ENCODE peak calls at places on chromosomes 5 and 9, in six cellular contexts. J is WTC11, E is GM12865, O is fibroblast of the aortic adventitia, Q is heart left ventricle, T is epithelial cell of proximal tubule. Y is an unnamed sample.

GRCh38 chr5:63263409-63263808 is 684.8 kb downstream of the LRRC70 start:
- DNase-seq in J (no peak), E (no peak), O (peak; percentile 47), Q (no peak), T (no peak), Y (no peak)

GRCh38 chr9:115694014-115694413 is 459.6 kb upstream of the PAPPA start:
- DNase-seq in J (peak; percentile 54), E (peak; percentile 3), O (peak; percentile 98), Q (no peak), T (peak; percentile 82), Y (no peak)

GRCh38 chr5:178131446-178131996 is 707 bp downstream of the RMND5B start:
- DNase-seq in J (no peak), E (no peak), O (no peak), Q (no peak), T (no peak), Y (no peak)

GRCh38 chr5:132417010-132417439 is 47.5 kb downstream of the SLC22A5 start:
- DNase-seq in J (no peak), E (no peak), O (peak; percentile 28), Q (peak; percentile 68), T (no peak), Y (no peak)

GRCh38 chr9:13109781-13110180 is 169.7 kb downstream of the MPDZ start:
- DNase-seq in J (no peak), E (no peak), O (no peak), Q (no peak), T (no peak), Y (no peak)

GRCh38 chr9:74573792-74574191 is 76.7 kb downstream of the RORB start:
- DNase-seq in J (no peak), E (peak; percentile 15), O (no peak), Q (no peak), T (no peak), Y (no peak)

GRCh38 chr9:133991964-133992779 is at the start of gene VAV2:
- DNase-seq in J (peak; percentile 49), E (peak; percentile 82), O (peak; percentile 49), Q (peak; percentile 79), T (no peak), Y (peak; percentile 66)

GRCh38 chr5:66252849-66253248 is 108.7 kb downstream of the SREK1 start:
- DNase-seq in J (no peak), E (no peak), O (no peak), Q (no peak), T (no peak), Y (no peak)

GRCh38 chr5:175098301-175098700 is 345.7 kb downstream of the DRD1 start:
- DNase-seq in J (no peak), E (no peak), O (no peak), Q (no peak), T (no peak), Y (no peak)

GRCh38 chr5:37755581-37755980 is 84.3 kb downstream of the GDNF start:
- DNase-seq in J (no peak), E (no peak), O (no peak), Q (no peak), T (no peak), Y (no peak)

GRCh38 chr5:155049569-155050383 is 36.2 kb downstream of the KIF4B start:
- DNase-seq in J (peak; percentile 37), E (peak; percentile 30), O (peak; percentile 4), Q (no peak), T (no peak), Y (no peak)

GRCh38 chr9:110101531-110102161 is 106.3 kb downstream of the C9orf152 start:
- DNase-seq in J (no peak), E (peak; percentile 92), O (no peak), Q (peak; percentile 56), T (no peak), Y (no peak)

GRCh38 chr9:110103257-110103656 is 104.7 kb downstream of the C9orf152 start:
- DNase-seq in J (no peak), E (no peak), O (no peak), Q (no peak), T (no peak), Y (no peak)

GRCh38 chr9:110095238-110095637 is 112.7 kb downstream of the C9orf152 start:
- DNase-seq in J (no peak), E (no peak), O (peak; percentile 47), Q (no peak), T (no peak), Y (no peak)

GRCh38 chr9:110095776-110096175 is 112.2 kb downstream of the C9orf152 start:
- DNase-seq in J (no peak), E (no peak), O (peak; percentile 63), Q (no peak), T (peak; percentile 52), Y (no peak)

DNA sequence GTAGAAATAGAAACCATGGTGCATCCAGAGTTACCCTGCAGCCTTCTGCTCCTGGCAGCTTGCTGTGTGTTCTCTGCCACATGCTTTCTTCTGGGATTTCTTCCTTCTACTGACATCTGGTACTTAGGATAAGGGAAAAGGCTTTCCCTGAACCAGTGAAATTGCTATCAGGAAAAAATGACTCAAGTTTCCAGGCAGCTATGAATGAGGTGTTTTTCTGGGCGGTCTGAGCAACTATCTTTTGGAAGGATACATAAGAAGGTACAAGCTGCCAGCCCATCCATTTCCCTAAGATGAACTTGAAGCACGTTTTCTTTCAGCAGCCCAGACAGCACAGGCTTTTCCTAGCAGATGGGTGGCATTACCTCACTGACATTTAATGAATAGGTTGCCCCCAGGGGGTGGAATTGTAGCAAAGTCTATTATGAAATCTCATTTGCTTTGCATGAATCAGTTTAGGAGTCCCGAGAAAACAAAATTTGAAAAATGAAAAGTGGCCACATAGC is 108.7 kb downstream of the C9orf152 start:
- DNase-seq in J (no peak), E (no peak), O (peak; percentile 95), Q (no peak), T (no peak), Y (no peak)
- TF ChIP-seq CTCF in J (no peak), E (no peak), O (peak; percentile 6), Q (no peak), T (no peak), Y (no peak)

GRCh38 chr5:76175051-76175666 is 92.0 kb downstream of the SV2C start:
- DNase-seq in J (peak; percentile 72), E (peak; percentile 80), O (peak; percentile 43), Q (no peak), T (no peak), Y (peak; percentile 15)
- TF ChIP-seq CTCF in J (peak; percentile 55), E (peak; percentile 83), O (peak; percentile 77), Q (peak; percentile 67), T (peak; percentile 95), Y (peak; percentile 83)

GRCh38 chr5:157306092-157306491 is 40.2 kb downstream of the CYFIP2 start:
- DNase-seq in J (no peak), E (no peak), O (no peak), Q (no peak), T (no peak), Y (no peak)

GRCh38 chr5:157301066-157301465 is 35.1 kb downstream of the CYFIP2 start:
- DNase-seq in J (no peak), E (no peak), O (no peak), Q (no peak), T (no peak), Y (no peak)

GRCh38 chr5:157303023-157303422 is 37.1 kb downstream of the CYFIP2 start:
- DNase-seq in J (no peak), E (no peak), O (no peak), Q (no peak), T (no peak), Y (no peak)

GRCh38 chr5:157306690-157307089 is 40.8 kb downstream of the CYFIP2 start:
- DNase-seq in J (no peak), E (peak; percentile 19), O (no peak), Q (no peak), T (no peak), Y (no peak)

DNA sequence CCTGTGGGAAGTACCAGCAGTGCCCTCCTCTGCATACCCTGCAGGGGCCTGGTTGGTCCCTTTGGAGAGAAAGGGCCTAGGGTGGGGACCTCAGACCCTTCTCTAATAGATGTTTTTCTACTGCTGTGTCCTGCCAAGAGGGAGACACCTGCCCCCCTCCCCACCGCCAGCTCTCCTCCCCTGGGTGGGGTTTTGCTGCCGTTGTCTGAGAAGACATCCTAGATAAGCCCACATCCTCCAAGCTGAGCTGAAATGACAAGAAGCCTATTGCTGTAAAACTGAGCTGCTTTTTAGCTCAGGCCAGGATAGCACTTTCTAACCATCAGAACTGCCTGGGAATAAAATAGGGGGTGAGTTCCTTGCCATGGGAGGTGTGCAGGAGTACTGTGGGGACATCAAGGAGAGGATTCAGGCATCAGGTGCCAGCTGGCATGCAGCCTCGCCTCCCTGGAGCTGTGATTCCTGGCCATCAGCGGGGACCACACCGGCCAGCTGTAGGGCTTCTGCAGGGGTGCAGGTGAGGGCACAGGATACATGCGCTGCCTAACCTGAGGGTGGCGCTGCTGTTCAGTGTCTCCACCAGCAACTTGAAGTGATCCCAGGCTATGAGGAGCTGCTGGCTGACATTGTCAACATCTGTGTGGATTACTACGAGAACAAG is 37.9 kb downstream of the CYFIP2 start:
- DNase-seq in J (peak; percentile 85), E (no peak), O (no peak), Q (peak; percentile 74), T (no peak), Y (no peak)
- TF ChIP-seq CTCF in J (peak; percentile 65), E (no peak), O (peak; percentile 3), Q (no peak), T (peak; percentile 44), Y (peak; percentile 28)

GRCh38 chr5:36682499-36682898 is 76.1 kb downstream of the SLC1A3 start:
- DNase-seq in J (no peak), E (peak; percentile 24), O (no peak), Q (no peak), T (no peak), Y (no peak)

GRCh38 chr5:36685631-36686147 is 79.3 kb downstream of the SLC1A3 start:
- DNase-seq in J (no peak), E (peak; percentile 39), O (no peak), Q (no peak), T (no peak), Y (no peak)

GRCh38 chr5:36686881-36687280 is 80.5 kb downstream of the SLC1A3 start:
- DNase-seq in J (no peak), E (no peak), O (no peak), Q (no peak), T (no peak), Y (no peak)

GRCh38 chr5:36680066-36680465 is 73.7 kb downstream of the SLC1A3 start:
- DNase-seq in J (no peak), E (no peak), O (no peak), Q (peak; percentile 79), T (no peak), Y (no peak)

GRCh38 chr5:36683821-36684434 is 77.5 kb downstream of the SLC1A3 start:
- DNase-seq in J (no peak), E (no peak), O (no peak), Q (peak; percentile 79), T (no peak), Y (no peak)
- TF ChIP-seq CTCF in J (no peak), E (no peak), O (no peak), Q (no peak), T (no peak), Y (no peak)

DNA sequence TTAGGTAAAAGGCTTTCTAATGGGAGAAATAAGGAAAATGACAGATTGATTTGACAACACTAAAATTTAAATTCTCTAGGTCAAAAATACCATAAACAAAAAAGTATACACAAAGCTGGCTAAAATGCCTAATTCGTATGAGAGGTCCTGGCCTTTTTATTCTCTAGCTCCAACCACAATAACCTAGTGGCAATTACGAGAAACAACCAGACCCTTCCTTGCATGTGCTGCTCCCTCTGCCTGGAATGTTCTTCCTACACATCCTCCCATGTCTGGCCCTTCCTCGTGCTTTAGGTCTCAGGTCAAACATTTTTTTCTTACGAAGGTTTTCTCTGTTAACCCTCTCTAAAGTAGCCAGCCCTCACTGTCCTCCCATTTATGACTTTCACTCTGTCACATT is 176.4 kb upstream of the PLPPR1 start:
- DNase-seq in J (no peak), E (no peak), O (no peak), Q (no peak), T (no peak), Y (no peak)
- TF ChIP-seq CTCF in J (no peak), E (no peak), O (no peak), Q (no peak), T (no peak), Y (no peak)